ENCODE peak calls at places on chromosomes 12 and 14, in nine cellular contexts. N is stomach, I is breast epithelium, T is GM13976, M is lower lobe of right lung, Z is A673, B is AG10803, U is fibroblast of villous mesenchyme, L is H9. C is an unnamed sample.

GRCh38 chr12:32494676-32495075 is 95.3 kb downstream of the FGD4 start:
- DNase-seq in Z (no peak), N (no peak), M (no peak), L (no peak), B (no peak), T (no peak), I (no peak), U (no peak), C (no peak)

GRCh38 chr14:101254805-101255764 is 306.2 kb upstream of the DIO3 start:
- DNase-seq in U (no peak), T (no peak), M (no peak), L (no peak), N (no peak), B (no peak), I (no peak), Z (no peak), C (no peak)

GRCh38 chr12:50246873-50247612 is 36.3 kb downstream of the LIMA1 start:
- DNase-seq in I (no peak), B (peak; percentile 99), T (peak; percentile 55), L (no peak), U (peak; percentile 94), Z (peak; percentile 63), N (peak; percentile 80), M (no peak), C (no peak)

GRCh38 chr14:24196071-24197061 is 1.1 kb upstream of the TM9SF1 start:
- DNase-seq in U (peak; percentile 39), Z (no peak), B (peak; percentile 17), I (no peak), N (no peak), M (no peak), T (peak; percentile 65), L (no peak), C (no peak)

GRCh38 chr12:18898469-18898868 is 160.6 kb downstream of the CAPZA3 start:
- DNase-seq in B (peak; percentile 23), T (no peak), M (no peak), I (no peak), U (no peak), L (no peak), N (no peak), Z (no peak), C (no peak)

GRCh38 chr12:31588976-31589375 is 2.0 kb downstream of the DENND5B start:
- DNase-seq in B (peak; percentile 6), Z (no peak), I (no peak), U (no peak), N (no peak), M (no peak), T (no peak), L (no peak), C (no peak)

GRCh38 chr14:59848671-59849070 is 21.9 kb downstream of the RTN1 start:
- DNase-seq in N (no peak), M (no peak), T (no peak), U (no peak), B (no peak), I (no peak), L (no peak), Z (no peak), C (no peak)

GRCh38 chr14:81435578-81436295 is 35.6 kb upstream of the STON2 start:
- DNase-seq in B (peak; percentile 11), M (peak; percentile 56), T (peak; percentile 53), N (peak; percentile 41), Z (peak; percentile 57), I (no peak), U (peak; percentile 14), L (peak; percentile 74), C (no peak)

GRCh38 chr12:442235-442884 is 17.4 kb upstream of the B4GALNT3 start:
- DNase-seq in U (peak; percentile 49), B (peak; percentile 37), I (no peak), L (peak; percentile 74), Z (peak; percentile 74), N (peak; percentile 69), M (no peak), T (no peak), C (peak; percentile 37)

GRCh38 chr12:47442310-47442709 is 263.5 kb downstream of the RPAP3 start:
- DNase-seq in U (no peak), Z (no peak), L (no peak), T (no peak), I (no peak), B (no peak), N (no peak), M (no peak), C (no peak)

GRCh38 chr12:58095002-58095401 is 153.6 kb downstream of the ATP23 start:
- DNase-seq in U (no peak), T (peak; percentile 44), I (no peak), B (no peak), M (no peak), N (no peak), L (no peak), Z (no peak), C (no peak)

GRCh38 chr14:56552615-56553014 is 27.0 kb upstream of the TMEM260 start:
- DNase-seq in L (peak; percentile 51), M (no peak), B (no peak), T (no peak), N (no peak), I (no peak), Z (peak; percentile 77), U (no peak), C (no peak)

GRCh38 chr14:93269341-93270068 is 62.4 kb downstream of the UBR7 start:
- DNase-seq in I (no peak), Z (peak; percentile 48), U (peak; percentile 61), T (no peak), M (no peak), B (peak; percentile 57), N (no peak), L (no peak), C (no peak)

GRCh38 chr12:75825686-75826085 is 205.9 kb downstream of the PHLDA1 start:
- DNase-seq in M (no peak), N (no peak), U (peak; percentile 91), L (no peak), I (no peak), B (peak; percentile 91), T (no peak), Z (peak; percentile 28), C (no peak)

GRCh38 chr14:55928316-55928715 is 189.9 kb upstream of the PELI2 start:
- DNase-seq in B (no peak), N (no peak), M (no peak), U (no peak), Z (no peak), I (no peak), L (no peak), T (no peak), C (no peak)

GRCh38 chr12:63313139-63313538 is 162.1 kb upstream of the AVPR1A start:
- DNase-seq in T (no peak), I (no peak), Z (no peak), B (no peak), M (no peak), N (no peak), U (no peak), L (no peak), C (no peak)

GRCh38 chr12:132061641-132062430 is 82.3 kb downstream of the DDX51 start:
- DNase-seq in B (no peak), M (no peak), L (no peak), N (no peak), I (no peak), U (no peak), T (no peak), Z (no peak), C (no peak)

DNA sequence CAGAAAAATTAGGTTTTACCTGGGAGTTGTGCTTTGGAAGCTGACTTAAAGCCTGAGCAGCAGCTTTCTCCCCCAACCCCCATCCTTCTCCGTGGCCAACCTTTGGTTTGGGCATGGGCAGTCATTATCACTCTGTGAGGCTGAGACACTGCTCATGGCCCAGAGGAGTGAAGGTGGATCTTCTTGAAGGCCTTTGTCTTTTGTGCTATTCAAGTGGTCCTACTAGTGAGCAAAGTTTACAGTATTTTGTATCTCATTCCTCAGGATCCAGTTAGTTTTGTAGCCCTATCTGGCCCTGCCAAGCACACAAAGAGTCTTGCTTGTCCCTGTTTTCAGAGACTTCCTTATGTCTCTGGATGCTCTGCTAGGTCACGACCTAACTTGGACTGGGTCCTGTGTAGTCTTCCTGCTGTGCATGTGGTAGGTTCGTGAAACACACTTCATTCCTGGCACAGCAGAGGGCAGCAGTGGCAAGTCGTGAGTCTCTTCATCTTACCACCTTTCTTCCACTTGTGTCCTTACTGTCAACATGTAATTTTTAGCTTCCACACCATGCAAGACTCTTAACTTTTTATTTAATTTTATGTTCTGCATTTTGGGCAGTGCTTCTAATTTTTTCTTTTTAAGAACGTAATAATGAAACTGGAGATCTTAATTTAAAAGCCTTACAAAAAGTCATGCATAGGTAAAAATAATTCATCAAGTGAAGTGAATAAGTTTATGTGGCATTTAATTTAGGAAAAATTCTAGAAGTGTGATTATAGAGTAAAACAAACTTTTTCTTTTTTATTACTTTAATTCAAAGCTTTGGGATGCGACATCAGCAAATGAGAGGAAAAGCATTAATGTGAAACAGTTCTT is 53.7 kb downstream of the APAF1 start:
- DNase-seq in U (peak; percentile 48), Z (peak; percentile 66), I (no peak), N (peak; percentile 31), T (peak; percentile 48), B (peak; percentile 72), L (no peak), M (no peak), C (no peak)
- TF ChIP-seq CTCF in U (peak; percentile 54), Z (peak; percentile 75), I (peak; percentile 31), N (peak; percentile 6), T (peak; percentile 11), B (peak; percentile 80), L (no peak), M (peak; percentile 51), C (peak; percentile 26)

DNA sequence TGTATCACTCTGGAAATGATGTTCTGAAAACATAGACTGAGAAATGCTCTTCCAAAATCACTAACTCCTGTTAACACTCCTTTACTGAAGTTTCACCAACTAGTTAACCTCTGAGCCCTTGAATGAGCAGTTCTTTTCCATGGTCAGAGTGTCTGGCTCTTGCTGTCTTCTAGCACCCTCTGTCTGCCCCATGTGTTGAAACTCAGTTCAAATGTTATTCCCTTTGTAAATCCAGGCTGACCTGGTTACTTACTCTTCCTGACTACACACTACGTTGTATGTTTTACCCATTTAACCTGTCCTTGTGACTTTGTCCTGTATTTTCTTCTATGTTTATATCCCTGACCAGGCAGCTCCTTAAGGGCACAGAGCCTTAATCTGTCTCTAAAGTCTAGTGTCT is 388.9 kb upstream of the RPL10L start:
- DNase-seq in L (peak; percentile 33), Z (peak; percentile 4), M (no peak), T (no peak), I (no peak), U (no peak), B (no peak), N (no peak), C (no peak)
- TF ChIP-seq CTCF in L (peak; percentile 64), Z (peak; percentile 26), M (peak; percentile 22), T (no peak), I (no peak), U (no peak), B (no peak), N (no peak), C (no peak)

GRCh38 chr12:53589915-53590314 is 36.3 kb downstream of the ATF7 start:
- DNase-seq in I (no peak), U (no peak), L (no peak), N (no peak), T (no peak), M (no peak), Z (no peak), B (no peak), C (no peak)
- TF ChIP-seq CTCF in I (no peak), U (no peak), L (no peak), N (no peak), T (no peak), M (no peak), Z (no peak), B (no peak), C (no peak)

DNA sequence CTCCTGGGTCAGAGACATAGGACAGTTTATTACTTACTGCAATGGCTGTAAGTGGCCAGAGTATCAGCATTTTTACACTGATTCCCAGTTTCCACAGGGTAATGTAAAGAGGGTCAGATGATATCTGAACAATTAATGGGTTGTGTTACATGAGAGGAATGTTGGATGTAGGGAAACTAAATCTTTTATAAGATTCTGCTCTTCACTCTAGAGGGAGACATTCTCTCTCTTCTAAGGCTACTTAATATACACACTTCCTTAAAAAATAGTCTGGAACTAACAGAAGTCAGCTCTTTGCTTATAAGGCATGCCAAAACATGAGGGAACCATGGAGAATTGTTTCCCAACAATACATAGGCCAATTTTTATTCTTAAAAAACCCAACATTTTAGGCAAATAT is 389.8 kb downstream of the ETNK1 start:
- DNase-seq in B (no peak), T (no peak), N (no peak), U (peak; percentile 1), Z (no peak), I (no peak), L (no peak), M (no peak), C (no peak)
- TF ChIP-seq CTCF in B (no peak), T (no peak), N (no peak), U (no peak), Z (peak; percentile 13), I (no peak), L (no peak), M (no peak), C (no peak)

C was measured in natural killer cell.